ENCODE peak calls at places on chromosomes 16 and 17, in six cellular contexts. L is fibroblast of gingiva; X is effector memory CD4-positive, alpha-beta T cell; Y is HEK293T; P is H9; D is progenitor cell of endocrine pancreas. U is an unnamed sample.
A peak's percentile ranks its signal among the peaks of the same experiment; 100 is the strongest.

GRCh38 chr17:70089513-70090148 is 14.6 kb downstream of the KCNJ16 start:
- DNase-seq in L (no peak), X (no peak), Y (peak; percentile 16), P (no peak), D (no peak), U (no peak)

GRCh38 chr16:73064227-73064995 is 16.5 kb upstream of the ZFHX3 start:
- DNase-seq in L (no peak), X (no peak), Y (no peak), P (peak; percentile 69), D (no peak), U (no peak)

GRCh38 chr16:63539276-63539675 is 1503.0 kb upstream of the CDH8 start:
- DNase-seq in L (no peak), X (no peak), Y (no peak), P (no peak), D (no peak), U (no peak)

GRCh38 chr17:34892864-34893263 is 68.4 kb downstream of the CCT6B start:
- DNase-seq in L (no peak), X (no peak), Y (peak; percentile 62), P (peak; percentile 78), D (peak; percentile 28), U (no peak)

GRCh38 chr16:28136751-28137434 is 73.4 kb upstream of the GSG1L start:
- DNase-seq in L (no peak), X (peak; percentile 6), Y (no peak), P (no peak), D (no peak), U (peak; percentile 14)

GRCh38 chr17:42773290-42774035 is at the start of gene VPS25:
- DNase-seq in L (peak; percentile 85), X (peak; percentile 47), Y (peak; percentile 86), P (peak; percentile 86), D (no peak), U (peak; percentile 56)

GRCh38 chr17:39929657-39930407 is 2.3 kb downstream of the LRRC3C start:
- DNase-seq in L (peak; percentile 85), X (no peak), Y (no peak), P (no peak), D (no peak), U (no peak)

GRCh38 chr17:49089094-49089493 is 43.5 kb upstream of the B4GALNT2 start:
- DNase-seq in L (no peak), X (no peak), Y (no peak), P (no peak), D (no peak), U (no peak)

GRCh38 chr17:80924111-80924806 is 67.4 kb upstream of the CHMP6 start:
- DNase-seq in L (no peak), X (no peak), Y (no peak), P (no peak), D (no peak), U (no peak)

GRCh38 chr17:17682737-17683675 is 1.7 kb downstream of the RAI1 start:
- DNase-seq in L (peak; percentile 74), X (peak; percentile 39), Y (peak; percentile 67), P (peak; percentile 65), D (peak; percentile 56), U (no peak)

GRCh38 chr17:50865868-50866260 is 290 bp downstream of the TOB1 start:
- DNase-seq in L (no peak), X (no peak), Y (no peak), P (no peak), D (no peak), U (no peak)

GRCh38 chr17:49887744-49888360 is 40.0 kb upstream of the TAC4 start:
- DNase-seq in L (no peak), X (no peak), Y (no peak), P (no peak), D (no peak), U (no peak)

GRCh38 chr16:89335803-89336485 is 118.4 kb downstream of the ZNF778 start:
- DNase-seq in L (no peak), X (no peak), Y (no peak), P (no peak), D (no peak), U (no peak)

GRCh38 chr16:49179714-49180330 is 101.8 kb downstream of the CBLN1 start:
- DNase-seq in L (no peak), X (no peak), Y (no peak), P (no peak), D (no peak), U (no peak)

GRCh38 chr17:70655179-70655578 is 485.8 kb downstream of the KCNJ2 start:
- DNase-seq in L (no peak), X (no peak), Y (no peak), P (no peak), D (no peak), U (no peak)

GRCh38 chr16:353404-354285 is 1.1 kb upstream of the AXIN1 start:
- DNase-seq in L (no peak), X (no peak), Y (no peak), P (no peak), D (no peak), U (no peak)

GRCh38 chr17:32755045-32755805 is 121.7 kb downstream of the MYO1D start:
- DNase-seq in L (peak; percentile 57), X (no peak), Y (peak; percentile 24), P (no peak), D (no peak), U (no peak)

GRCh38 chr17:28313841-28314240 is 5.2 kb upstream of the TMEM97 start:
- DNase-seq in L (no peak), X (no peak), Y (no peak), P (no peak), D (no peak), U (no peak)

GRCh38 chr16:19559242-19559910 is 3.9 kb downstream of the VPS35L start:
- DNase-seq in L (peak; percentile 52), X (no peak), Y (peak; percentile 22), P (no peak), D (no peak), U (no peak)

GRCh38 chr16:3084969-3085670 is 14.0 kb downstream of the ZSCAN10 start:
- DNase-seq in L (no peak), X (no peak), Y (no peak), P (no peak), D (no peak), U (no peak)

GRCh38 chr17:9022553-9023388 is 1.5 kb downstream of the NTN1 start:
- DNase-seq in L (no peak), X (no peak), Y (no peak), P (peak; percentile 69), D (peak; percentile 16), U (no peak)

GRCh38 chr16:54856871-54857270 is 73.8 kb upstream of the IRX5 start:
- DNase-seq in L (no peak), X (no peak), Y (no peak), P (no peak), D (no peak), U (no peak)

GRCh38 chr17:49132699-49133364 is at the start of gene B4GALNT2:
- DNase-seq in L (no peak), X (no peak), Y (no peak), P (peak; percentile 64), D (peak; percentile 22), U (no peak)

GRCh38 chr16:11530171-11530940 is 56.4 kb downstream of the LITAF start:
- DNase-seq in L (no peak), X (no peak), Y (no peak), P (no peak), D (no peak), U (no peak)

GRCh38 chr16:5604770-5605169 is 507.2 kb upstream of the EEF2KMT start:
- DNase-seq in L (no peak), X (no peak), Y (peak; percentile 35), P (no peak), D (no peak), U (no peak)

GRCh38 chr17:58081641-58082340 is 1.4 kb upstream of the DYNLL2 start:
- DNase-seq in L (no peak), X (no peak), Y (no peak), P (peak; percentile 62), D (no peak), U (no peak)

GRCh38 chr17:66494023-66494803 is 191.8 kb downstream of the PRKCA start:
- DNase-seq in L (peak; percentile 82), X (no peak), Y (no peak), P (no peak), D (no peak), U (no peak)

GRCh38 chr17:81685108-81685507 is 1.3 kb downstream of the HGS start:
- DNase-seq in L (peak; percentile 29), X (no peak), Y (no peak), P (no peak), D (no peak), U (no peak)

GRCh38 chr17:42159796-42160551 is 5.2 kb upstream of the RAB5C start:
- DNase-seq in L (no peak), X (no peak), Y (no peak), P (no peak), D (no peak), U (no peak)

GRCh38 chr17:38350035-38350434 is 1.6 kb upstream of the SOCS7 start:
- DNase-seq in L (no peak), X (no peak), Y (no peak), P (no peak), D (no peak), U (no peak)

GRCh38 chr17:7045492-7046126 is 1.7 kb upstream of the SLC16A11 start:
- DNase-seq in L (peak; percentile 67), X (no peak), Y (no peak), P (no peak), D (no peak), U (no peak)

GRCh38 chr16:63613701-63614100 is 1508.2 kb downstream of the CDH11 start:
- DNase-seq in L (no peak), X (no peak), Y (no peak), P (no peak), D (no peak), U (no peak)

GRCh38 chr17:29769225-29769624 is 146.5 kb upstream of the CORO6 start:
- DNase-seq in L (no peak), X (no peak), Y (no peak), P (no peak), D (no peak), U (no peak)

GRCh38 chr16:56300901-56301351 is 109.6 kb downstream of the GNAO1 start:
- DNase-seq in L (no peak), X (no peak), Y (no peak), P (no peak), D (no peak), U (no peak)